ENCODE peak calls at places on chromosomes 7 and 10, in four cellular contexts. One of them, this sample, is unnamed.

GRCh38 chr10:35876248-35876647 is 234.2 kb upstream of the FZD8 start:
- DNase-seq in mammary epithelial cell: no peak
- DNase-seq in NCI-H2081: no peak
- DNase-seq in AG04450: no peak
- DNase-seq in this sample: no peak

GRCh38 chr10:1301138-1301537 is 245.0 kb downstream of the WDR37 start:
- DNase-seq in AG04450: no peak
- DNase-seq in NCI-H2081: no peak
- DNase-seq in mammary epithelial cell: no peak
- DNase-seq in this sample: no peak

GRCh38 chr7:46764100-46764941 is 817.6 kb downstream of the TNS3 start:
- DNase-seq in AG04450: peak; percentile 82
- DNase-seq in mammary epithelial cell: peak; percentile 96
- DNase-seq in NCI-H2081: no peak
- DNase-seq in this sample: peak; percentile 93

GRCh38 chr10:56139405-56139804 is 221.7 kb downstream of the ZWINT start:
- DNase-seq in AG04450: no peak
- DNase-seq in NCI-H2081: no peak
- DNase-seq in mammary epithelial cell: no peak
- DNase-seq in this sample: no peak

GRCh38 chr10:109588259-109588658 is 335.1 kb downstream of the XPNPEP1 start:
- DNase-seq in AG04450: no peak
- DNase-seq in mammary epithelial cell: no peak
- DNase-seq in NCI-H2081: no peak
- DNase-seq in this sample: no peak

GRCh38 chr10:128149267-128149666 is 23.0 kb upstream of the MKI67 start:
- DNase-seq in mammary epithelial cell: no peak
- DNase-seq in NCI-H2081: no peak
- DNase-seq in AG04450: no peak
- DNase-seq in this sample: no peak

GRCh38 chr10:28774051-28774995 is 97.0 kb downstream of the BAMBI start:
- DNase-seq in NCI-H2081: no peak
- DNase-seq in mammary epithelial cell: no peak
- DNase-seq in AG04450: no peak
- DNase-seq in this sample: no peak

GRCh38 chr7:105268511-105269392 is 120.0 kb downstream of the SRPK2 start:
- DNase-seq in mammary epithelial cell: peak; percentile 62
- DNase-seq in NCI-H2081: peak; percentile 15
- DNase-seq in AG04450: peak; percentile 15
- DNase-seq in this sample: peak; percentile 75

GRCh38 chr7:50502001-50502684 is 52.0 kb upstream of the FIGNL1 start:
- DNase-seq in mammary epithelial cell: peak; percentile 86
- DNase-seq in AG04450: peak; percentile 76
- DNase-seq in NCI-H2081: no peak
- DNase-seq in this sample: peak; percentile 40